ENCODE peak calls at places on chromosomes 12 and 14, in nine cellular contexts. G is dorsolateral prefrontal cortex, B is IMR-90, A is T-cell, Z is NCI-H187, Q is lung, Y is activated B cell treated with CpG ODN at 0.5 μM for 24 hours, K is left colon, H is lower leg skin. X is an unnamed sample.

GRCh38 chr12:124979568-124979967 is 9.4 kb downstream of the DHX37 start:
- DNase-seq in G (peak), B (no peak), A (no peak), Z (no peak), Q (no peak), Y (no peak), K (no peak), H (no peak), X (no peak)

GRCh38 chr12:103457471-103457870 is 38.3 kb downstream of the C12orf42 start:
- DNase-seq in G (no peak), B (no peak), A (no peak), Z (no peak), Q (no peak), Y (no peak), K (no peak), H (no peak), X (no peak)

GRCh38 chr14:23566782-23567185 is 807 bp downstream of the AP1G2 start:
- DNase-seq in G (no peak), B (no peak), A (no peak), Z (no peak), Q (no peak), Y (no peak), K (no peak), H (no peak), X (no peak)

GRCh38 chr14:96096639-96097610 is 57.8 kb downstream of the C14orf132 start:
- DNase-seq in G (no peak), B (no peak), A (no peak), Z (no peak), Q (no peak), Y (no peak), K (no peak), H (no peak), X (no peak)

GRCh38 chr12:64600164-64600561 is 10.1 kb upstream of the RASSF3 start:
- DNase-seq in G (no peak), B (no peak), A (no peak), Z (no peak), Q (no peak), Y (no peak), K (no peak), H (no peak), X (no peak)

GRCh38 chr12:13436696-13437391 is 240.3 kb downstream of the EMP1 start:
- DNase-seq in G (no peak), B (peak), A (no peak), Z (no peak), Q (no peak), Y (no peak), K (no peak), H (no peak), X (peak)

GRCh38 chr14:70641548-70642312 is at the start of gene TTC9:
- DNase-seq in G (no peak), B (no peak), A (no peak), Z (no peak), Q (no peak), Y (peak), K (no peak), H (no peak), X (no peak)

GRCh38 chr12:2378835-2379330 is 326.1 kb downstream of the CACNA1C start:
- DNase-seq in G (no peak), B (no peak), A (no peak), Z (no peak), Q (no peak), Y (no peak), K (no peak), H (no peak), X (no peak)

GRCh38 chr12:47636908-47637780 is 68.7 kb downstream of the RPAP3 start:
- DNase-seq in G (no peak), B (no peak), A (peak), Z (no peak), Q (peak), Y (no peak), K (peak), H (no peak), X (no peak)